ENCODE peak calls at places on chromosomes 11 and 22, in four cellular contexts. One of them, this sample, is unnamed.

GRCh38 chr11:134025086-134025437 is 43.8 kb upstream of the JAM3 start:
- DNase-seq in IMR-90: no peak
- DNase-seq in transverse colon: no peak
- DNase-seq in stomach: no peak
- DNase-seq in this sample: no peak

GRCh38 chr11:95147364-95147905 is 57.8 kb downstream of the ENDOD1 start:
- DNase-seq in IMR-90: peak
- DNase-seq in stomach: no peak
- DNase-seq in transverse colon: no peak
- DNase-seq in this sample: no peak

GRCh38 chr11:120801801-120802689 is 221.9 kb upstream of the TBCEL start:
- DNase-seq in IMR-90: peak
- DNase-seq in stomach: peak
- DNase-seq in transverse colon: peak
- DNase-seq in this sample: peak

GRCh38 chr11:67584205-67584880 is 731 bp downstream of the GSTP1 start:
- DNase-seq in IMR-90: peak
- DNase-seq in transverse colon: peak
- DNase-seq in stomach: peak
- DNase-seq in this sample: peak

GRCh38 chr11:32400196-32400595 is 35.1 kb downstream of the WT1 start:
- DNase-seq in stomach: no peak
- DNase-seq in IMR-90: peak
- DNase-seq in transverse colon: no peak
- DNase-seq in this sample: no peak

GRCh38 chr11:33179431-33179830 is 18.2 kb upstream of the CSTF3 start:
- DNase-seq in stomach: no peak
- DNase-seq in transverse colon: no peak
- DNase-seq in IMR-90: no peak
- DNase-seq in this sample: no peak

GRCh38 chr11:12678092-12678491 is 3.9 kb downstream of the TEAD1 start:
- DNase-seq in transverse colon: no peak
- DNase-seq in stomach: no peak
- DNase-seq in IMR-90: no peak
- DNase-seq in this sample: no peak

GRCh38 chr11:128476729-128477128 is 110.6 kb downstream of the ETS1 start:
- DNase-seq in transverse colon: no peak
- DNase-seq in IMR-90: no peak
- DNase-seq in stomach: no peak
- DNase-seq in this sample: no peak

GRCh38 chr11:114259124-114259526 is 37.1 kb upstream of the NNMT start:
- DNase-seq in IMR-90: no peak
- DNase-seq in stomach: no peak
- DNase-seq in transverse colon: no peak
- DNase-seq in this sample: peak

GRCh38 chr11:72920001-72920400 is 105.8 kb downstream of the ATG16L2 start:
- DNase-seq in transverse colon: no peak
- DNase-seq in IMR-90: no peak
- DNase-seq in stomach: no peak
- DNase-seq in this sample: no peak

GRCh38 chr22:46028069-46028991 is 51.4 kb upstream of the WNT7B start:
- DNase-seq in stomach: no peak
- DNase-seq in transverse colon: no peak
- DNase-seq in IMR-90: no peak
- DNase-seq in this sample: no peak

GRCh38 chr11:115466122-115466521 is 38.1 kb downstream of the CADM1 start:
- DNase-seq in stomach: no peak
- DNase-seq in transverse colon: no peak
- DNase-seq in IMR-90: no peak
- DNase-seq in this sample: no peak

GRCh38 chr22:47333625-47334024 is 571.2 kb downstream of the TBC1D22A start:
- DNase-seq in transverse colon: no peak
- DNase-seq in IMR-90: peak
- DNase-seq in stomach: no peak
- DNase-seq in this sample: peak

GRCh38 chr11:115321602-115322289 is 182.5 kb downstream of the CADM1 start:
- DNase-seq in transverse colon: no peak
- DNase-seq in stomach: no peak
- DNase-seq in IMR-90: peak
- DNase-seq in this sample: no peak

GRCh38 chr22:23783496-23784167 is 3.1 kb upstream of the SMARCB1 start:
- DNase-seq in transverse colon: no peak
- DNase-seq in IMR-90: no peak
- DNase-seq in stomach: no peak
- DNase-seq in this sample: no peak

GRCh38 chr22:20226760-20227350 is 41.3 kb downstream of the RTN4R start:
- DNase-seq in IMR-90: no peak
- DNase-seq in stomach: no peak
- DNase-seq in transverse colon: no peak
- DNase-seq in this sample: no peak

GRCh38 chr11:3115321-3115720 is 49.8 kb downstream of the OSBPL5 start:
- DNase-seq in transverse colon: no peak
- DNase-seq in stomach: no peak
- DNase-seq in IMR-90: no peak
- DNase-seq in this sample: no peak

GRCh38 chr11:11763796-11764427 is 77.9 kb upstream of the USP47 start:
- DNase-seq in stomach: no peak
- DNase-seq in IMR-90: no peak
- DNase-seq in transverse colon: no peak
- DNase-seq in this sample: no peak

GRCh38 chr11:126193038-126193478 is 18.4 kb downstream of the RPUSD4 start:
- DNase-seq in transverse colon: no peak
- DNase-seq in stomach: no peak
- DNase-seq in IMR-90: no peak
- DNase-seq in this sample: no peak

GRCh38 chr11:102452461-102453285 is at the start of gene TMEM123:
- DNase-seq in stomach: peak
- DNase-seq in IMR-90: peak
- DNase-seq in transverse colon: peak
- DNase-seq in this sample: peak

GRCh38 chr11:66106786-66107599 is 36.9 kb downstream of the PACS1 start:
- DNase-seq in transverse colon: no peak
- DNase-seq in stomach: no peak
- DNase-seq in IMR-90: no peak
- DNase-seq in this sample: no peak

GRCh38 chr11:44171518-44171917 is 76.0 kb downstream of the EXT2 start:
- DNase-seq in stomach: no peak
- DNase-seq in transverse colon: no peak
- DNase-seq in IMR-90: no peak
- DNase-seq in this sample: no peak

GRCh38 chr11:13358871-13359270 is 81.3 kb downstream of the BMAL1 start:
- DNase-seq in stomach: no peak
- DNase-seq in transverse colon: no peak
- DNase-seq in IMR-90: peak
- DNase-seq in this sample: no peak

GRCh38 chr11:21066030-21066429 is 396.6 kb downstream of the NELL1 start:
- DNase-seq in transverse colon: no peak
- DNase-seq in IMR-90: no peak
- DNase-seq in stomach: no peak
- DNase-seq in this sample: no peak

GRCh38 chr11:43852057-43852636 is 28.5 kb upstream of the ALKBH3 start:
- DNase-seq in IMR-90: peak
- DNase-seq in transverse colon: peak
- DNase-seq in stomach: peak
- DNase-seq in this sample: no peak

GRCh38 chr11:65064847-65065240 is 6.5 kb upstream of the NAALADL1 start:
- DNase-seq in stomach: no peak
- DNase-seq in transverse colon: no peak
- DNase-seq in IMR-90: no peak
- DNase-seq in this sample: no peak

GRCh38 chr22:47631571-47632102 is 869.2 kb downstream of the TBC1D22A start:
- DNase-seq in IMR-90: no peak
- DNase-seq in stomach: peak
- DNase-seq in transverse colon: no peak
- DNase-seq in this sample: no peak

GRCh38 chr11:125062196-125062930 is 742 bp upstream of the SLC37A2 start:
- DNase-seq in transverse colon: no peak
- DNase-seq in IMR-90: no peak
- DNase-seq in stomach: peak
- DNase-seq in this sample: no peak
- H3K4me3 ChIP-seq in transverse colon: peak
- H3K4me3 ChIP-seq in IMR-90: peak
- H3K4me3 ChIP-seq in stomach: peak
- H3K4me3 ChIP-seq in this sample: peak

GRCh38 chr11:63917685-63918523 is 940 bp upstream of the RCOR2 start:
- DNase-seq in IMR-90: no peak
- DNase-seq in stomach: peak
- DNase-seq in transverse colon: peak
- DNase-seq in this sample: peak

GRCh38 chr11:63918576-63919171 is 1.7 kb upstream of the RCOR2 start:
- DNase-seq in IMR-90: no peak
- DNase-seq in stomach: no peak
- DNase-seq in transverse colon: no peak
- DNase-seq in this sample: no peak

GRCh38 chr11:63915961-63916836 is 765 bp downstream of the RCOR2 start:
- DNase-seq in IMR-90: no peak
- DNase-seq in stomach: peak
- DNase-seq in transverse colon: peak
- DNase-seq in this sample: no peak

GRCh38 chr11:63914896-63915681 is 1.9 kb downstream of the RCOR2 start:
- DNase-seq in stomach: no peak
- DNase-seq in transverse colon: no peak
- DNase-seq in IMR-90: no peak
- DNase-seq in this sample: no peak

DNA sequence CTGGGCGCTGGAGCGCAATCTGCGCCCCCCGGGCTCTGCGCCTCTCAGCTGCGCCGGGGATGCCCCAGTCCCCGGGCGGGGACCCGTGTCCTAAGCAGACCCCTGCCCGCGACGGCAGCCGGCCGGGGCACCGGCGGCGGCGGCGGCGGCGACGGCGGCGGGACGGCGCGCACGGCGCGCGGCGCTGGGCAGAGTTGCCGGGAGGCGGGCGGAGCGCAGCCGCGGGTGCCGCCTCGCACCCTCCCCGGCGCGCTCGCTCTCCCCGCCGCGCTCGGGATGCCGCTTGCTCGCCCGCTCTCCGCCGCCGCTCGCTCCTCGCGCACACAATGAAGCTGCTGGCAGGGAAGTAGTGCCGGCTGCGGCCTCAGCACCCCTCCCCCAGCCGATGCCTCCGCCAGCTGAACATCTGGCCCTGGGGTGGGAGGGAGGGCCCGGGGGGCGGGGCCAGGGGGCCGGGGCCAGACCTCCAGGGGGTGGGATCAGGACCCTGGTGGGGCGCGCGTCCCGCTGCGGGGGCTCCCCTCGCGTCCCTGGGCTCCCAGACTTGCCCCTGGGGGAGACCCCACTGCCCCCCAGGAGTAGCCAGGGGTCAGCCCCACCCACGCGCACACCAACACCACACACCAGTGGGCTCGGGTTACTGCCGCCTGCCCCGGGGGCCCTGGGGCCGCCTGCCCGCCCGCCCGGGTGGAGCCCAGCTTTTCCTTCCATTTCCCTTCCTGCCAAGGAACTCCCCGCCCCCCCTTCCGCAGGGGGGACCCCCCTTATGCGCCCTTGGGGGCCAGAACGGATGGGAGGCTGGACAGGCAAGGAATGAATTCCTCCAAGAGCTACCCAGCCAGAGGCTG is at the start of gene RCOR2:
- DNase-seq in transverse colon: peak
- DNase-seq in stomach: peak
- DNase-seq in IMR-90: peak
- DNase-seq in this sample: peak
- H3K27ac ChIP-seq in transverse colon: peak
- H3K27ac ChIP-seq in stomach: peak
- H3K27ac ChIP-seq in IMR-90: peak
- H3K27ac ChIP-seq in this sample: peak

GRCh38 chr22:39458443-39459083 is 1.8 kb downstream of the MGAT3 start:
- DNase-seq in transverse colon: no peak
- DNase-seq in IMR-90: no peak
- DNase-seq in stomach: no peak
- DNase-seq in this sample: no peak
- TF ChIP-seq POLR2A in transverse colon: no peak
- TF ChIP-seq POLR2A in IMR-90: no peak
- TF ChIP-seq POLR2A in stomach: no peak
- TF ChIP-seq POLR2A in this sample: no peak

GRCh38 chr11:93001812-93002211 is 32.4 kb downstream of the MTNR1B start:
- DNase-seq in stomach: no peak
- DNase-seq in transverse colon: no peak
- DNase-seq in IMR-90: no peak
- DNase-seq in this sample: no peak

GRCh38 chr11:93002380-93002779 is 32.9 kb downstream of the MTNR1B start:
- DNase-seq in IMR-90: no peak
- DNase-seq in stomach: no peak
- DNase-seq in transverse colon: no peak
- DNase-seq in this sample: no peak

GRCh38 chr11:93005239-93005638 is 35.8 kb downstream of the MTNR1B start:
- DNase-seq in stomach: no peak
- DNase-seq in transverse colon: no peak
- DNase-seq in IMR-90: peak
- DNase-seq in this sample: no peak

DNA sequence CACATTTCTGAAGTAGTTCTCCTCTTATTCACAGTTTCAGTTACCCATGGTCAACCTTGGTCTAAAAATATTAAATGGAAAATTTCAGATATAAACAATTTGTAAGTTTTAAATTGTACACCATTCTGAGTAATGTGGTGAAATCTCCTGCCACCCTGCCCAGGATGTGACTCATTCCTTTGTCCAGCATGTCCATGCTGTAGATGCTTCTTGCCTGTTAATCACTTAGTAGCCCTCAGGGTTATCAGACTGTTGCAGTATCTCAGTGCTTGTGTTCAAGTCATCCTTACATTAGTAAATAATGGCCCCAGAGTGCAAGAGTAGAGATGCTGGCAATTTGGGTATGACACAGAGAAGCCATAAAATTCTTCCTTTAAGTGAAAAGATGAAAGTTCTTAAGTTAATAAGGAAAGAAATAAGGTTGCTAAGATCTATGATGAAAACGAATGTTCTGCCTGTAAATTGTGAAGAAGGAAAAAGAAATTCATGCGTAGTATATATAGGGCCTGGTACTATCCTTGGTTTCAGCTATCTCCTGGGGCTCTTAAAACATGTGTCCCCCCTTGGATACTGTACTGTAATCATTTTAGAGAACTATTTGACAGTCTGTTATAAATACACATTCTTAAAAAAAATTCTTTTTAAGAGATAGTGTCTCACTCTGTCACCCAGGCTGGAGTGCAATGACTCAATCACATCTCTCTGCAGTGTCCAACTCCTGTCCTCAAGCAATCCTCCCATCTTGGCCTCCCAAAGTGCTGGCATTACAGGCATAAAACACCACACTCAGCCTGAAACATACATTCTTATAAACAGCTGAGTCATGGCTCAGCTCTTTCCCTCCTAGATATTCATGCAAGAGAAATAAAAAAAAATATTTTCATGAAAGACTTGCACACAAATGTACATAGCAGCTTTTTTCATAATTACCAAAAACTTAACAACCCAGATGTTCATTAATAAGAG is 31.3 kb downstream of the MTNR1B start:
- DNase-seq in stomach: no peak
- DNase-seq in transverse colon: no peak
- DNase-seq in IMR-90: peak
- DNase-seq in this sample: no peak
- H3K4me3 ChIP-seq in stomach: no peak
- H3K4me3 ChIP-seq in transverse colon: no peak
- H3K4me3 ChIP-seq in IMR-90: no peak
- H3K4me3 ChIP-seq in this sample: no peak

GRCh38 chr22:42440728-42441127 is 8.5 kb upstream of the NFAM1 start:
- DNase-seq in IMR-90: no peak
- DNase-seq in transverse colon: no peak
- DNase-seq in stomach: no peak
- DNase-seq in this sample: no peak
- H3K27ac ChIP-seq in IMR-90: no peak
- H3K27ac ChIP-seq in transverse colon: no peak
- H3K27ac ChIP-seq in stomach: peak
- H3K27ac ChIP-seq in this sample: no peak

This sample was measured in prostate gland.